ENCODE peak calls at places on chromosomes 2 and 18, in ten cellular contexts. One of them, this sample, is unnamed.

GRCh38 chr2:227374158-227374557 is 4.9 kb downstream of the TM4SF20 start:
- DNase-seq in heart left ventricle: no peak
- DNase-seq in kidney: no peak
- DNase-seq in upper lobe of left lung: no peak
- DNase-seq in pancreas: no peak
- DNase-seq in ovary: no peak
- DNase-seq in uterus: no peak
- DNase-seq in tibial artery: no peak
- DNase-seq in spleen: no peak
- DNase-seq in GM23248: peak; percentile 93
- DNase-seq in this sample: peak; percentile 31

GRCh38 chr2:47688561-47688960 is 94.4 kb upstream of the MSH6 start:
- DNase-seq in heart left ventricle: no peak
- DNase-seq in kidney: no peak
- DNase-seq in upper lobe of left lung: peak; percentile 47
- DNase-seq in pancreas: no peak
- DNase-seq in ovary: no peak
- DNase-seq in uterus: no peak
- DNase-seq in tibial artery: no peak
- DNase-seq in spleen: no peak
- DNase-seq in GM23248: peak; percentile 2
- DNase-seq in this sample: no peak

GRCh38 chr18:46393230-46393629 is 263.8 kb downstream of the LOXHD1 start:
- DNase-seq in heart left ventricle: no peak
- DNase-seq in kidney: peak; percentile 52
- DNase-seq in upper lobe of left lung: no peak
- DNase-seq in pancreas: no peak
- DNase-seq in ovary: no peak
- DNase-seq in uterus: no peak
- DNase-seq in tibial artery: no peak
- DNase-seq in spleen: no peak
- DNase-seq in GM23248: no peak
- DNase-seq in this sample: no peak

GRCh38 chr2:158713523-158714138 is 81.5 kb upstream of the DAPL1 start:
- DNase-seq in heart left ventricle: no peak
- DNase-seq in kidney: no peak
- DNase-seq in upper lobe of left lung: no peak
- DNase-seq in pancreas: no peak
- DNase-seq in ovary: no peak
- DNase-seq in uterus: no peak
- DNase-seq in tibial artery: no peak
- DNase-seq in spleen: no peak
- DNase-seq in GM23248: peak; percentile 14
- DNase-seq in this sample: peak; percentile 54

GRCh38 chr2:199273043-199273647 is 184.6 kb downstream of the SATB2 start:
- DNase-seq in heart left ventricle: no peak
- DNase-seq in kidney: no peak
- DNase-seq in upper lobe of left lung: no peak
- DNase-seq in pancreas: no peak
- DNase-seq in ovary: no peak
- DNase-seq in uterus: no peak
- DNase-seq in tibial artery: no peak
- DNase-seq in spleen: no peak
- DNase-seq in GM23248: peak; percentile 77
- DNase-seq in this sample: peak; percentile 23

GRCh38 chr18:35691625-35692024 is 110.1 kb downstream of the GALNT1 start:
- DNase-seq in heart left ventricle: no peak
- DNase-seq in kidney: no peak
- DNase-seq in upper lobe of left lung: no peak
- DNase-seq in pancreas: no peak
- DNase-seq in ovary: no peak
- DNase-seq in uterus: no peak
- DNase-seq in tibial artery: no peak
- DNase-seq in spleen: no peak
- DNase-seq in GM23248: no peak
- DNase-seq in this sample: no peak

GRCh38 chr2:79994915-79995419 is 309.6 kb downstream of the LRRTM1 start:
- DNase-seq in heart left ventricle: no peak
- DNase-seq in kidney: no peak
- DNase-seq in upper lobe of left lung: no peak
- DNase-seq in pancreas: no peak
- DNase-seq in ovary: no peak
- DNase-seq in uterus: no peak
- DNase-seq in tibial artery: no peak
- DNase-seq in spleen: no peak
- DNase-seq in GM23248: peak; percentile 31
- DNase-seq in this sample: no peak

GRCh38 chr2:74188018-74188601 is 9.4 kb upstream of the MOB1A start:
- DNase-seq in heart left ventricle: peak; percentile 36
- DNase-seq in kidney: no peak
- DNase-seq in upper lobe of left lung: no peak
- DNase-seq in pancreas: no peak
- DNase-seq in ovary: no peak
- DNase-seq in uterus: no peak
- DNase-seq in tibial artery: no peak
- DNase-seq in spleen: peak; percentile 80
- DNase-seq in GM23248: peak; percentile 83
- DNase-seq in this sample: no peak

GRCh38 chr2:223722226-223722625 is 115.2 kb downstream of the AP1S3 start:
- DNase-seq in heart left ventricle: no peak
- DNase-seq in kidney: no peak
- DNase-seq in upper lobe of left lung: no peak
- DNase-seq in pancreas: no peak
- DNase-seq in ovary: no peak
- DNase-seq in uterus: no peak
- DNase-seq in tibial artery: no peak
- DNase-seq in spleen: no peak
- DNase-seq in GM23248: no peak
- DNase-seq in this sample: no peak

GRCh38 chr2:223725494-223725893 is 111.9 kb downstream of the AP1S3 start:
- DNase-seq in heart left ventricle: peak; percentile 74
- DNase-seq in kidney: peak; percentile 94
- DNase-seq in upper lobe of left lung: peak; percentile 43
- DNase-seq in pancreas: peak; percentile 25
- DNase-seq in ovary: peak; percentile 83
- DNase-seq in uterus: peak; percentile 90
- DNase-seq in tibial artery: peak; percentile 90
- DNase-seq in spleen: peak; percentile 75
- DNase-seq in GM23248: peak; percentile 98
- DNase-seq in this sample: peak; percentile 89

GRCh38 chr2:223725986-223726970 is 111.1 kb downstream of the AP1S3 start:
- DNase-seq in heart left ventricle: no peak
- DNase-seq in kidney: no peak
- DNase-seq in upper lobe of left lung: no peak
- DNase-seq in pancreas: no peak
- DNase-seq in ovary: no peak
- DNase-seq in uterus: no peak
- DNase-seq in tibial artery: no peak
- DNase-seq in spleen: no peak
- DNase-seq in GM23248: no peak
- DNase-seq in this sample: no peak

GRCh38 chr2:223723954-223724411 is 113.4 kb downstream of the AP1S3 start:
- DNase-seq in heart left ventricle: no peak
- DNase-seq in kidney: no peak
- DNase-seq in upper lobe of left lung: no peak
- DNase-seq in pancreas: no peak
- DNase-seq in ovary: no peak
- DNase-seq in uterus: no peak
- DNase-seq in tibial artery: no peak
- DNase-seq in spleen: no peak
- DNase-seq in GM23248: no peak
- DNase-seq in this sample: no peak

DNA sequence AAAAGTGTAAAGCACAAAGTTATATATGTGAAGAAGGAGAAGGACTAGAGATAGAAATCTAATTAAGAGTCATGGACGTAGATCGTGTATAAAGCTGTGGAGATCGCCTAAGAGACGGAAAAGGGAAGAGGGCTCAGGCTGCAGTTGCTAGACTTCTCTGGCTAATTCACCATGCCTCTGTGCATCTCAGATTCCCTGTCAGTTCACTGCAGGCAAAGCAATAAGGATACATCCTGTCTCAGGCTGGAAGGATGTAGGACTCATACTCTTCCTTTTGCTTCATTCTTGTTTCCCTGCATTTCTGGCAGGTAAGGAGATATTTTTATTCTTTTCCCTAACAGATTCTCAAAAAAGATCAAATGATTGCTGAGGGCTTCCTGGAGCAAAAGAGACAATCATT is 112.6 kb downstream of the AP1S3 start:
- DNase-seq in heart left ventricle: no peak
- DNase-seq in kidney: no peak
- DNase-seq in upper lobe of left lung: no peak
- DNase-seq in pancreas: no peak
- DNase-seq in ovary: no peak
- DNase-seq in uterus: no peak
- DNase-seq in tibial artery: no peak
- DNase-seq in spleen: no peak
- DNase-seq in GM23248: peak; percentile 13
- DNase-seq in this sample: no peak
- H3K27ac ChIP-seq in heart left ventricle: no peak overlapping the region
- H3K27ac ChIP-seq in kidney: peak overlapping the region; percentile 18
- H3K27ac ChIP-seq in upper lobe of left lung: no peak overlapping the region
- H3K27ac ChIP-seq in pancreas: no peak overlapping the region
- H3K27ac ChIP-seq in ovary: no peak overlapping the region
- H3K27ac ChIP-seq in uterus: peak overlapping the region; percentile 68
- H3K27ac ChIP-seq in tibial artery: peak overlapping the region; percentile 42
- H3K27ac ChIP-seq in spleen: peak overlapping the region; percentile 58
- H3K27ac ChIP-seq in GM23248: peak overlapping the region; percentile 73
- H3K27ac ChIP-seq in this sample: peak overlapping the region; percentile 6

DNA sequence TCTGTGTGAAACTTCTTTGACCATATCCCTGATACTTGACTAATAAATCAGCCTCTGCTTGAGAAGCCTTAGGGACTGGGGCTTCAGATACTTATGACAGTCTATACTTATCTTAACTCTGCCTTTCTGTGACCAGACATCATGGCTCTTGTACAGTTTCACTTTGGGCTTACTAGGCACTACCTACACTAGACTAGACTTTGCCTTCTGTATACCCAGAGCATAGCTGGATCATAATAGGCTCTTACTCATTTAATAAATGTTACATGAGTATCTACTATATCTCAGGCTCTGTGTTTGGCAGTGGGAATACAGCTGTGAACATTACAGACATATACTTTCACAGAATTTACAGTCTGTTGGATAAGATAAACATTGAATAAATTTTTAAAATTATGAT is 9.0 kb downstream of the UGP2 start:
- DNase-seq in heart left ventricle: no peak
- DNase-seq in kidney: no peak
- DNase-seq in upper lobe of left lung: no peak
- DNase-seq in pancreas: no peak
- DNase-seq in ovary: no peak
- DNase-seq in uterus: no peak
- DNase-seq in tibial artery: no peak
- DNase-seq in spleen: no peak
- DNase-seq in GM23248: no peak
- DNase-seq in this sample: no peak
- H3K4me1 ChIP-seq in heart left ventricle: peaks cover 82% of the 10 kb centered on the region
- H3K4me1 ChIP-seq in kidney: peaks cover 31% of the 10 kb centered on the region
- H3K4me1 ChIP-seq in upper lobe of left lung: peaks cover 63% of the 10 kb centered on the region
- H3K4me1 ChIP-seq in pancreas: peaks cover 15% of the 10 kb centered on the region
- H3K4me1 ChIP-seq in ovary: peaks cover 11% of the 10 kb centered on the region
- H3K4me1 ChIP-seq in uterus: peaks cover 13% of the 10 kb centered on the region
- H3K4me1 ChIP-seq in tibial artery: peaks cover 95% of the 10 kb centered on the region
- H3K4me1 ChIP-seq in spleen: peaks cover 30% of the 10 kb centered on the region
- H3K4me1 ChIP-seq in GM23248: peaks cover 62% of the 10 kb centered on the region
- H3K4me1 ChIP-seq in this sample: peaks cover 35% of the 10 kb centered on the region

DNA sequence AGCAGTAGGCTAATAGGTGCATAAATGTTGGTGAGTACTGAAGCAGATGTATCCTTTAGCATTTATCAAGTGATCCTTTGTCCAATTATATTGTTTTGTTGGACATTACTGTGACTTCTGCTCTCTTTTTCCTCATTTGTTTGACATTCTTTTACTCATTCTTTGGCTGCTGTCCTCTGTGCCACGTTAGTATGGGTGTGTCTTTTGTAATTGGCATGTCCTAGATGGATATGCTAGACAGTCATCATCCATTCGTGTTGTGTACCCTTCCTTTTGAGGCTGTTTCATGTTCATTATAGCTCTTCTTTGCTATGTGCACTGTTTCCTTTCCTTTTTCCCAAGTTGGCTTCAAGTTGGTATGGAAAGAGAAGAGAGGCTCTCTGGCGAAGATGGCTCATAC is 284.7 kb downstream of the CYP26B1 start:
- DNase-seq in heart left ventricle: no peak
- DNase-seq in kidney: no peak
- DNase-seq in upper lobe of left lung: no peak
- DNase-seq in pancreas: no peak
- DNase-seq in ovary: no peak
- DNase-seq in uterus: no peak
- DNase-seq in tibial artery: no peak
- DNase-seq in spleen: no peak
- DNase-seq in GM23248: no peak
- DNase-seq in this sample: no peak
- H3K9me3 ChIP-seq in heart left ventricle: no peaks in the 10 kb centered on the region
- H3K9me3 ChIP-seq in kidney: no peaks in the 10 kb centered on the region
- H3K9me3 ChIP-seq in upper lobe of left lung: no peaks in the 10 kb centered on the region
- H3K9me3 ChIP-seq in pancreas: no peaks in the 10 kb centered on the region
- H3K9me3 ChIP-seq in ovary: no peaks in the 10 kb centered on the region
- H3K9me3 ChIP-seq in uterus: no peaks in the 10 kb centered on the region
- H3K9me3 ChIP-seq in tibial artery: no peaks in the 10 kb centered on the region
- H3K9me3 ChIP-seq in spleen: no peaks in the 10 kb centered on the region
- H3K9me3 ChIP-seq in GM23248: no peaks in the 10 kb centered on the region
- H3K9me3 ChIP-seq in this sample: no peaks in the 10 kb centered on the region

GRCh38 chr18:3330622-3331021 is 68.7 kb downstream of the MYL12B start:
- DNase-seq in heart left ventricle: no peak
- DNase-seq in kidney: no peak
- DNase-seq in upper lobe of left lung: no peak
- DNase-seq in pancreas: no peak
- DNase-seq in ovary: no peak
- DNase-seq in uterus: no peak
- DNase-seq in tibial artery: no peak
- DNase-seq in spleen: no peak
- DNase-seq in GM23248: no peak
- DNase-seq in this sample: no peak

GRCh38 chr18:3329871-3330270 is 67.9 kb downstream of the MYL12B start:
- DNase-seq in heart left ventricle: no peak
- DNase-seq in kidney: no peak
- DNase-seq in upper lobe of left lung: no peak
- DNase-seq in pancreas: no peak
- DNase-seq in ovary: no peak
- DNase-seq in uterus: no peak
- DNase-seq in tibial artery: no peak
- DNase-seq in spleen: no peak
- DNase-seq in GM23248: no peak
- DNase-seq in this sample: no peak

GRCh38 chr18:3332376-3332775 is 70.4 kb downstream of the MYL12B start:
- DNase-seq in heart left ventricle: no peak
- DNase-seq in kidney: no peak
- DNase-seq in upper lobe of left lung: no peak
- DNase-seq in pancreas: no peak
- DNase-seq in ovary: no peak
- DNase-seq in uterus: no peak
- DNase-seq in tibial artery: no peak
- DNase-seq in spleen: no peak
- DNase-seq in GM23248: peak; percentile 26
- DNase-seq in this sample: no peak

GRCh38 chr18:3328522-3328921 is 66.6 kb downstream of the MYL12B start:
- DNase-seq in heart left ventricle: no peak
- DNase-seq in kidney: no peak
- DNase-seq in upper lobe of left lung: no peak
- DNase-seq in pancreas: no peak
- DNase-seq in ovary: no peak
- DNase-seq in uterus: no peak
- DNase-seq in tibial artery: no peak
- DNase-seq in spleen: no peak
- DNase-seq in GM23248: no peak
- DNase-seq in this sample: no peak

GRCh38 chr18:3329471-3329870 is 67.5 kb downstream of the MYL12B start:
- DNase-seq in heart left ventricle: no peak
- DNase-seq in kidney: no peak
- DNase-seq in upper lobe of left lung: no peak
- DNase-seq in pancreas: no peak
- DNase-seq in ovary: no peak
- DNase-seq in uterus: no peak
- DNase-seq in tibial artery: no peak
- DNase-seq in spleen: no peak
- DNase-seq in GM23248: no peak
- DNase-seq in this sample: no peak
- H3K27ac ChIP-seq in heart left ventricle: no peak overlapping the region
- H3K27ac ChIP-seq in kidney: no peak overlapping the region
- H3K27ac ChIP-seq in upper lobe of left lung: no peak overlapping the region
- H3K27ac ChIP-seq in pancreas: no peak overlapping the region
- H3K27ac ChIP-seq in ovary: no peak overlapping the region
- H3K27ac ChIP-seq in uterus: no peak overlapping the region
- H3K27ac ChIP-seq in tibial artery: no peak overlapping the region
- H3K27ac ChIP-seq in spleen: no peak overlapping the region
- H3K27ac ChIP-seq in GM23248: no peak overlapping the region
- H3K27ac ChIP-seq in this sample: no peak overlapping the region

This sample was measured in SJSA1.